ENCODE peak calls at places on chromosomes 3 and 15, in four cellular contexts. E, C, L and I are unnamed samples.

GRCh38 chr15:70526221-70526973 is 237.0 kb downstream of the UACA start:
- DNase-seq in E (peak), C (no peak), L (no peak), I (peak)

GRCh38 chr3:128054363-128054762 is 2.1 kb downstream of the SEC61A1 start:
- DNase-seq in E (no peak), C (no peak), L (no peak), I (no peak)

GRCh38 chr3:126571078-126571477 is 12.3 kb upstream of the C3orf22 start:
- DNase-seq in E (no peak), C (no peak), L (no peak), I (peak)

GRCh38 chr3:141380279-141380678 is 12.0 kb downstream of the ZBTB38 start:
- DNase-seq in E (no peak), C (no peak), L (no peak), I (no peak)

GRCh38 chr15:67194171-67195114 is 60.0 kb downstream of the AAGAB start:
- DNase-seq in E (no peak), C (no peak), L (peak), I (no peak)

GRCh38 chr3:119084371-119085069 is 49.9 kb upstream of the IGSF11 start:
- DNase-seq in E (no peak), C (no peak), L (no peak), I (peak)

GRCh38 chr3:86595696-86596095 is 395.3 kb downstream of the VGLL3 start:
- DNase-seq in E (no peak), C (no peak), L (no peak), I (no peak)

GRCh38 chr15:62639906-62640605 is 402.5 kb upstream of the TPM1 start:
- DNase-seq in E (no peak), C (no peak), L (no peak), I (no peak)

GRCh38 chr15:47523669-47524068 is 193.6 kb upstream of the SEMA6D start:
- DNase-seq in E (no peak), C (no peak), L (no peak), I (no peak)

GRCh38 chr3:84963137-84963536 is 4.3 kb downstream of the CADM2 start:
- DNase-seq in E (no peak), C (no peak), L (no peak), I (no peak)

GRCh38 chr15:67091966-67092677 is 26.7 kb downstream of the SMAD3 start:
- DNase-seq in E (no peak), C (no peak), L (no peak), I (peak)

GRCh38 chr15:90009301-90010063 is 8.4 kb downstream of the ZNF710 start:
- DNase-seq in E (peak), C (no peak), L (no peak), I (peak)

GRCh38 chr15:36358094-36358961 is 221.1 kb upstream of the CDIN1 start:
- DNase-seq in E (no peak), C (no peak), L (no peak), I (no peak)

GRCh38 chr15:85174521-85174920 is 192.9 kb downstream of the PDE8A start:
- DNase-seq in E (no peak), C (no peak), L (no peak), I (no peak)

GRCh38 chr15:56608140-56608778 is 125.0 kb downstream of the ZNF280D start:
- DNase-seq in E (no peak), C (no peak), L (no peak), I (no peak)

DNA sequence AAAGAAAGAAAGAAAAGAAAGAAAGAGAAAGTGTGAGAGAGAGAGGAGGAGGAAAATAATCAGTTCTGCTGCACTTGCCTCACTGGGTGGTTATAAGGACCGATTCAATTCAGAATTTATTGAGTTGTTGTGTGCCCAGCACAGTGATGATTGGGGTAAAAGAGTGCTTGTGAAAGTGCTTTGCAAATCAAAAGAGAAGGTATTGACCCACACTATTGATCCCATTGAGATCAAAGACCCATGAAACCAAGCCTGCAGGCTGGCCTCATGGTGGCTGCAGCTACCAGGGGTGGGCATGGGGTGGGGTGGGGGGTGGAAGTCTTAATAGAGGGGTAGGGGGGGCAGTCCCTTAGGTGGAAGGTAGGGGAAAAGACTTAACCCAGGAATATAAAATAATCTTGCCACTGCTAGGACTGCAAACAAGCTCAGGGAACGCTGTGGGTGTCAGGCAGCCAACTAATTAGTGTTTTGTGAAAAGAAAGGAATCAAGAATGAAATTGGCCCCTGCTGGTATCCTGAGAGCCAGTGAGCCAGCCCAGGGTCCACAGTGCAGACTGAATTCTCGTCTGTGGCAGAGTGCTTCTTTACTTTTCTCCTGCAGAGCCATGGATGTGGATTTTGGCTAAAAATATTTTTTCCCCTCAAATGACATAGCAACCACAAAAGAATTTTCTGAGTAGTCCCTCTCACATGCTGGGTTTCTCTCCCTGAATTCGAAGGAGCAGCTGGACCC is 34.2 kb downstream of the CLEC3B start:
- DNase-seq in E (no peak), C (no peak), L (no peak), I (peak)
- H3K27ac ChIP-seq in E (no peak), C (no peak), L (no peak), I (no peak)

GRCh38 chr15:74749832-74750231 is 1.2 kb downstream of the CYP1A2 start:
- DNase-seq in E (no peak), C (no peak), L (peak), I (no peak)
- H3K27ac ChIP-seq in E (no peak), C (no peak), L (no peak), I (no peak)

DNA sequence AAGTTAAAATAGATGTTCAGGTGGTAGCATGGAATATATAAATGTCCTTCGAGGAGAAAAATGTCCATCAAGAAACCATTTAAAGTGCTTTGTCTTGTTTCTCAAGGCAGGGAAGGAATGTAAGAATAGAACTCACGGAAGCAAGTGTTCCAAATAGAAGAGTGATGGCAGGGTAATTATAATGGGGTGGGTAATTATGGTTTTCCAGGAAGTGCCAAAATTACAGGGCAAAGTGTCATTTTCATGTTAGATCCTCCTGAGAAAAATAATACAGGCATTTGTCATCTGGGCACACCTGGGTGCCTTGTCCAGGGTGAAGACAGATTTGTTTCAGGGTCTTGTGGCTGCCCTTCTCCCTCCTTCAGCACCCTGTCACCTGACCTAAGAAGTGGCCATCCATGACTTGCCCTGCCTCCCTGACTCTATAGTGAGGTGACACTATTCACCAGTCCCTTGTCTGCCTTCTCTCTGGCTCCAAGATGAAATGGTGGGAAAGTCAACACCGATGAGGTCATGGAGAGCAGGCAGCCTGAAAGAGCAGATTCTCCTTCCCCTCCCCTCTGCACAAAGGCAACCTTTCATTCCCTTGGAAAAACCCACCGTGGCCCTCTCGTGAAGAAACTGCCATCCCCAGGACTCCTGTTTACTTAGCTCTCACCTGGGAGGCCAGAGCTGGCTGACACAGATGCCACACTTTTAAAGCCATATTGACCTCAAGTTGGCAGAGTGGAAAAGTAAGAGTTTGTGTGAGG is 45.1 kb upstream of the AMOTL2 start:
- DNase-seq in E (no peak), C (no peak), L (no peak), I (no peak)
- H3K27ac ChIP-seq in E (no peak), C (no peak), L (no peak), I (no peak)

GRCh38 chr3:50270422-50270831 is 1.5 kb downstream of the SEMA3B start:
- DNase-seq in E (no peak), C (no peak), L (no peak), I (no peak)
- H3K27ac ChIP-seq in E (peak), C (no peak), L (no peak), I (no peak)